ENCODE peak calls at places on chromosomes 16 and 17, in six cellular contexts. B, M, S, U, E and A are unnamed samples.

GRCh38 chr17:7885357-7886226 is 3.0 kb upstream of the CHD3 start:
- DNase-seq in B (peak; percentile 60), M (peak; percentile 16), S (peak; percentile 43), U (peak; percentile 36), E (peak; percentile 74), A (no peak)

GRCh38 chr17:67994827-67995567 is 1.3 kb downstream of the C17orf58 start:
- DNase-seq in B (no peak), M (peak; percentile 78), S (peak; percentile 95), U (no peak), E (no peak), A (no peak)

GRCh38 chr17:17380156-17380925 is 77.2 kb downstream of the NT5M start:
- DNase-seq in B (no peak), M (no peak), S (no peak), U (no peak), E (no peak), A (no peak)

GRCh38 chr16:84690088-84690819 is 9.5 kb upstream of the USP10 start:
- DNase-seq in B (no peak), M (no peak), S (no peak), U (no peak), E (no peak), A (no peak)

GRCh38 chr17:77884019-77884418 is 74.5 kb upstream of the TNRC6C start:
- DNase-seq in B (no peak), M (no peak), S (no peak), U (peak; percentile 84), E (no peak), A (no peak)

GRCh38 chr16:46817961-46818360 is 13.0 kb downstream of the C16orf87 start:
- DNase-seq in B (no peak), M (no peak), S (peak; percentile 25), U (no peak), E (no peak), A (no peak)

GRCh38 chr17:78787444-78787843 is 5.4 kb upstream of the CYTH1 start:
- DNase-seq in B (peak; percentile 70), M (peak; percentile 93), S (no peak), U (no peak), E (no peak), A (no peak)

GRCh38 chr16:49094471-49094870 is 187.2 kb downstream of the CBLN1 start:
- DNase-seq in B (no peak), M (no peak), S (no peak), U (peak; percentile 4), E (no peak), A (no peak)

GRCh38 chr16:49051626-49052025 is 230.0 kb downstream of the CBLN1 start:
- DNase-seq in B (no peak), M (no peak), S (no peak), U (no peak), E (no peak), A (no peak)

GRCh38 chr17:2892305-2892971 is 96.2 kb downstream of the RAP1GAP2 start:
- DNase-seq in B (peak; percentile 8), M (peak; percentile 98), S (peak; percentile 52), U (no peak), E (no peak), A (no peak)

GRCh38 chr16:80016689-80017088 is 416.2 kb upstream of the MAF start:
- DNase-seq in B (no peak), M (no peak), S (no peak), U (no peak), E (no peak), A (no peak)

GRCh38 chr17:17565471-17566365 is 25.8 kb downstream of the PEMT start:
- DNase-seq in B (no peak), M (no peak), S (no peak), U (no peak), E (no peak), A (no peak)

GRCh38 chr17:60327122-60327869 is 64.6 kb downstream of the USP32 start:
- DNase-seq in B (no peak), M (no peak), S (no peak), U (peak; percentile 67), E (no peak), A (no peak)

GRCh38 chr16:11398851-11399250 is 53.6 kb downstream of the RMI2 start:
- DNase-seq in B (no peak), M (no peak), S (no peak), U (no peak), E (no peak), A (no peak)

GRCh38 chr17:43713494-43714162 is 45.0 kb downstream of the SOST start:
- DNase-seq in B (peak; percentile 21), M (peak; percentile 47), S (peak; percentile 49), U (no peak), E (peak; percentile 56), A (no peak)

GRCh38 chr17:27805520-27806146 is 5.3 kb upstream of the NOS2 start:
- DNase-seq in B (peak; percentile 95), M (peak; percentile 75), S (peak; percentile 95), U (peak; percentile 68), E (peak; percentile 82), A (peak; percentile 73)

GRCh38 chr16:73232555-73233422 is 184.9 kb upstream of the ZFHX3 start:
- DNase-seq in B (no peak), M (peak; percentile 12), S (peak; percentile 9), U (no peak), E (no peak), A (no peak)

GRCh38 chr16:14264560-14264959 is 193.4 kb downstream of the MRTFB start:
- DNase-seq in B (no peak), M (no peak), S (no peak), U (no peak), E (no peak), A (no peak)

GRCh38 chr17:39872700-39873099 is 4.7 kb downstream of the ZPBP2 start:
- DNase-seq in B (peak; percentile 40), M (peak; percentile 32), S (peak; percentile 27), U (no peak), E (no peak), A (no peak)

GRCh38 chr17:8004899-8005298 is 2.5 kb downstream of the GUCY2D start:
- DNase-seq in B (no peak), M (no peak), S (no peak), U (no peak), E (no peak), A (no peak)

GRCh38 chr16:2189252-2189893 is 7.0 kb downstream of the CASKIN1 start:
- DNase-seq in B (no peak), M (no peak), S (no peak), U (no peak), E (no peak), A (no peak)

GRCh38 chr17:19317359-19318095 is 45.0 kb downstream of the B9D1 start:
- DNase-seq in B (peak; percentile 68), M (no peak), S (peak; percentile 93), U (peak; percentile 92), E (peak; percentile 80), A (no peak)

GRCh38 chr16:11495066-11495407 is 91.7 kb downstream of the LITAF start:
- DNase-seq in B (no peak), M (no peak), S (no peak), U (no peak), E (no peak), A (no peak)

GRCh38 chr17:3512512-3513171 is 36.8 kb downstream of the ASPA start:
- DNase-seq in B (no peak), M (no peak), S (no peak), U (peak; percentile 82), E (no peak), A (no peak)

GRCh38 chr16:47657032-47657431 is 195.9 kb downstream of the PHKB start:
- DNase-seq in B (no peak), M (no peak), S (no peak), U (no peak), E (no peak), A (no peak)

GRCh38 chr17:43877451-43878155 is 29.7 kb downstream of the MPP2 start:
- DNase-seq in B (no peak), M (no peak), S (no peak), U (no peak), E (no peak), A (no peak)